ENCODE peak calls at places on chromosomes 1 and 21, in ten cellular contexts. U is cardiac fibroblast; D is type B pancreatic cell; E is DMS153; M is stimulated activated CD4-positive, alpha-beta T cell treated with anti-CD3 and anti-CD28 coated beads, Interleukin-2, amount 100 ng/mL, for 48 hours; W is activated T-helper 1 cell treated with Interleukin-2 at 50 U/mL for 16 hours; Y is GM10248; T is HTR-8/SVneo; J is mesenchymal stem cell; H is GM13977. R is an unnamed sample.

GRCh38 chr1:218717611-218718010 is 372.5 kb downstream of the TGFB2 start:
- DNase-seq in M (no peak), E (no peak), W (no peak), T (no peak), D (no peak), H (no peak), U (peak), J (no peak), Y (no peak), R (no peak)

GRCh38 chr1:224505454-224506093 is 71.0 kb upstream of the WDR26 start:
- DNase-seq in J (no peak), T (no peak), Y (no peak), H (no peak), W (no peak), M (no peak), U (no peak), D (no peak), E (no peak), R (no peak)

GRCh38 chr1:23369335-23370013 is at the start of gene ZNF436:
- DNase-seq in Y (no peak), E (peak), W (no peak), M (peak), D (no peak), J (peak), T (no peak), H (peak), U (peak), R (peak)

GRCh38 chr1:11653616-11654570 is at the start of gene FBXO2:
- DNase-seq in D (no peak), M (no peak), J (peak), U (no peak), T (no peak), Y (peak), W (peak), H (peak), E (no peak), R (no peak)

GRCh38 chr1:43431676-43432075 is 22.1 kb downstream of the HYI start:
- DNase-seq in U (no peak), J (no peak), T (no peak), W (no peak), D (no peak), H (no peak), Y (no peak), E (no peak), M (no peak), R (no peak)

GRCh38 chr1:203520315-203520714 is 26.4 kb downstream of the OPTC start:
- DNase-seq in J (peak), U (peak), D (no peak), E (no peak), H (no peak), W (no peak), T (no peak), M (no peak), Y (no peak), R (no peak)

GRCh38 chr1:198741744-198742143 is 102.9 kb downstream of the PTPRC start:
- DNase-seq in T (no peak), U (peak), D (no peak), Y (no peak), M (no peak), J (no peak), H (no peak), E (no peak), W (no peak), R (no peak)

GRCh38 chr1:119099775-119100174 is 40.7 kb downstream of the WARS2 start:
- DNase-seq in E (no peak), J (no peak), H (no peak), U (peak), W (no peak), D (no peak), Y (no peak), M (no peak), T (no peak), R (no peak)

GRCh38 chr1:100734716-100735115 is 15.2 kb downstream of the VCAM1 start:
- DNase-seq in Y (no peak), D (no peak), W (no peak), U (peak), H (no peak), E (no peak), M (no peak), J (peak), T (peak), R (no peak)

GRCh38 chr1:200211157-200211556 is 183.6 kb downstream of the NR5A2 start:
- DNase-seq in E (no peak), Y (no peak), M (no peak), J (peak), W (no peak), H (no peak), D (no peak), T (no peak), U (peak), R (no peak)

GRCh38 chr1:94648225-94649007 is 106.9 kb upstream of the F3 start:
- DNase-seq in T (peak), E (no peak), M (no peak), U (peak), J (peak), H (no peak), Y (no peak), W (no peak), D (no peak), R (no peak)

GRCh38 chr1:14599173-14599754 is 779 bp downstream of the KAZN start:
- DNase-seq in D (no peak), Y (peak), E (no peak), T (no peak), U (no peak), J (no peak), H (peak), W (no peak), M (no peak), R (no peak)

GRCh38 chr1:226086776-226087175 is 24.3 kb downstream of the H3-3A start:
- DNase-seq in J (no peak), D (no peak), M (no peak), W (no peak), H (no peak), Y (no peak), T (no peak), E (no peak), U (no peak), R (no peak)

GRCh38 chr1:243263824-243264223 is 8.0 kb downstream of the SDCCAG8 start:
- DNase-seq in U (no peak), E (no peak), J (no peak), M (no peak), T (no peak), W (no peak), D (no peak), Y (no peak), H (no peak), R (no peak)

GRCh38 chr1:23524716-23525401 is 6.2 kb downstream of the E2F2 start:
- DNase-seq in J (no peak), D (no peak), T (no peak), H (no peak), M (no peak), E (peak), Y (no peak), U (no peak), W (peak), R (no peak)

GRCh38 chr1:92439291-92439690 is 47.4 kb downstream of the GFI1 start:
- DNase-seq in E (no peak), M (no peak), J (no peak), D (no peak), T (no peak), H (no peak), U (no peak), Y (no peak), W (no peak), R (no peak)

GRCh38 chr1:155069551-155070391 is 6.2 kb downstream of the EFNA4 start:
- DNase-seq in W (no peak), T (no peak), D (no peak), H (no peak), U (no peak), Y (no peak), J (no peak), E (peak), M (no peak), R (no peak)

GRCh38 chr1:226606311-226607267 is 58.0 kb downstream of the STUM start:
- DNase-seq in M (no peak), Y (no peak), T (no peak), J (no peak), U (no peak), H (no peak), D (no peak), E (no peak), W (no peak), R (no peak)

GRCh38 chr1:78340006-78340405 is 150.8 kb upstream of the PTGFR start:
- DNase-seq in H (no peak), J (peak), T (peak), U (peak), W (no peak), D (no peak), Y (no peak), E (no peak), M (no peak), R (no peak)

GRCh38 chr21:14913576-14914146 is 151.1 kb downstream of the NRIP1 start:
- DNase-seq in U (no peak), E (no peak), M (no peak), Y (no peak), J (no peak), W (no peak), T (no peak), D (no peak), H (no peak), R (no peak)

GRCh38 chr1:85122169-85122568 is 73.9 kb upstream of the MCOLN3 start:
- DNase-seq in D (no peak), M (no peak), J (no peak), U (no peak), E (no peak), T (no peak), Y (no peak), H (no peak), W (no peak), R (no peak)

GRCh38 chr21:45102391-45102932 is 28.1 kb downstream of the ADARB1 start:
- DNase-seq in D (no peak), W (no peak), M (no peak), J (peak), T (peak), Y (no peak), E (no peak), U (peak), H (no peak), R (no peak)

GRCh38 chr1:77824083-77824482 is 44.6 kb downstream of the MIGA1 start:
- DNase-seq in T (no peak), Y (no peak), U (peak), J (peak), D (no peak), H (no peak), W (no peak), E (no peak), M (no peak), R (no peak)

GRCh38 chr1:180632326-180633088 is 685 bp downstream of the XPR1 start:
- DNase-seq in T (peak), E (no peak), M (peak), J (no peak), Y (peak), D (peak), W (peak), U (peak), H (peak), R (no peak)

GRCh38 chr1:46480959-46481646 is 8.5 kb upstream of the DMBX1 start:
- DNase-seq in D (no peak), J (no peak), M (no peak), H (no peak), T (peak), U (no peak), W (no peak), Y (no peak), E (no peak), R (no peak)

GRCh38 chr21:34973685-34974084 is 75.4 kb downstream of the RUNX1 start:
- DNase-seq in Y (no peak), J (no peak), M (no peak), H (no peak), U (no peak), E (no peak), D (no peak), T (no peak), W (no peak), R (no peak)

GRCh38 chr1:10651377-10651776 is 145.1 kb downstream of the CASZ1 start:
- DNase-seq in M (no peak), Y (no peak), H (no peak), J (no peak), T (peak), U (no peak), E (no peak), W (no peak), D (no peak), R (no peak)

GRCh38 chr21:29208666-29209059 is 78.2 kb downstream of the MAP3K7CL start:
- DNase-seq in W (no peak), E (no peak), D (no peak), T (no peak), U (peak), M (no peak), H (no peak), Y (no peak), J (peak), R (no peak)

GRCh38 chr1:64196074-64196869 is 7.2 kb upstream of the UBE2U start:
- DNase-seq in M (no peak), Y (no peak), W (no peak), U (no peak), E (no peak), H (no peak), T (no peak), J (no peak), D (no peak), R (no peak)

GRCh38 chr1:235206533-235207201 is 45.6 kb upstream of the RBM34 start:
- DNase-seq in J (peak), W (no peak), H (peak), T (no peak), M (peak), Y (no peak), U (peak), D (no peak), E (no peak), R (no peak)